ENCODE peak calls at places on chromosomes 12 and 14, in ten cellular contexts. One of them, this sample, is unnamed.

GRCh38 chr12:96907681-96908163 is 665 bp downstream of the NEDD1 start:
- DNase-seq in HTR-8/SVneo: no peak
- DNase-seq in T1000: peak; percentile 35
- DNase-seq in ELR: peak; percentile 45
- DNase-seq in GM12891: peak; percentile 9
- DNase-seq in T-helper 9 cell: no peak
- DNase-seq in glomerular endothelial cell: no peak
- DNase-seq in esophagus squamous epithelium: no peak
- DNase-seq in stimulated activated CD8-positive, alpha-beta memory T cell treated with anti-CD3 and anti-CD28 coated beads, Interleukin-4, amount 100 ng/mL, for 24 hours: no peak
- DNase-seq in CD14-positive monocyte: no peak
- DNase-seq in this sample: no peak

GRCh38 chr14:60753264-60754126 is 18.9 kb downstream of the MNAT1 start:
- DNase-seq in HTR-8/SVneo: no peak
- DNase-seq in T1000: no peak
- DNase-seq in ELR: no peak
- DNase-seq in GM12891: peak; percentile 43
- DNase-seq in T-helper 9 cell: peak; percentile 24
- DNase-seq in glomerular endothelial cell: no peak
- DNase-seq in esophagus squamous epithelium: no peak
- DNase-seq in stimulated activated CD8-positive, alpha-beta memory T cell treated with anti-CD3 and anti-CD28 coated beads, Interleukin-4, amount 100 ng/mL, for 24 hours: peak; percentile 25
- DNase-seq in CD14-positive monocyte: peak; percentile 58
- DNase-seq in this sample: no peak

GRCh38 chr12:101946233-101946611 is 68.8 kb downstream of the DRAM1 start:
- DNase-seq in HTR-8/SVneo: no peak
- DNase-seq in T1000: no peak
- DNase-seq in ELR: no peak
- DNase-seq in GM12891: no peak
- DNase-seq in T-helper 9 cell: no peak
- DNase-seq in glomerular endothelial cell: no peak
- DNase-seq in esophagus squamous epithelium: no peak
- DNase-seq in stimulated activated CD8-positive, alpha-beta memory T cell treated with anti-CD3 and anti-CD28 coated beads, Interleukin-4, amount 100 ng/mL, for 24 hours: no peak
- DNase-seq in CD14-positive monocyte: no peak
- DNase-seq in this sample: no peak

GRCh38 chr14:25237845-25238244 is 187.9 kb upstream of the STXBP6 start:
- DNase-seq in HTR-8/SVneo: peak; percentile 6
- DNase-seq in T1000: no peak
- DNase-seq in ELR: peak; percentile 0
- DNase-seq in GM12891: no peak
- DNase-seq in T-helper 9 cell: no peak
- DNase-seq in glomerular endothelial cell: no peak
- DNase-seq in esophagus squamous epithelium: no peak
- DNase-seq in stimulated activated CD8-positive, alpha-beta memory T cell treated with anti-CD3 and anti-CD28 coated beads, Interleukin-4, amount 100 ng/mL, for 24 hours: no peak
- DNase-seq in CD14-positive monocyte: no peak
- DNase-seq in this sample: no peak

GRCh38 chr14:55715889-55716288 is 135.9 kb downstream of the KTN1 start:
- DNase-seq in HTR-8/SVneo: peak; percentile 42
- DNase-seq in T1000: peak; percentile 74
- DNase-seq in ELR: peak; percentile 75
- DNase-seq in GM12891: no peak
- DNase-seq in T-helper 9 cell: no peak
- DNase-seq in glomerular endothelial cell: no peak
- DNase-seq in esophagus squamous epithelium: no peak
- DNase-seq in stimulated activated CD8-positive, alpha-beta memory T cell treated with anti-CD3 and anti-CD28 coated beads, Interleukin-4, amount 100 ng/mL, for 24 hours: no peak
- DNase-seq in CD14-positive monocyte: no peak
- DNase-seq in this sample: no peak

GRCh38 chr12:6627598-6627997 is 8.2 kb downstream of the LPAR5 start:
- DNase-seq in HTR-8/SVneo: no peak
- DNase-seq in T1000: no peak
- DNase-seq in ELR: no peak
- DNase-seq in GM12891: no peak
- DNase-seq in T-helper 9 cell: peak; percentile 34
- DNase-seq in glomerular endothelial cell: no peak
- DNase-seq in esophagus squamous epithelium: no peak
- DNase-seq in stimulated activated CD8-positive, alpha-beta memory T cell treated with anti-CD3 and anti-CD28 coated beads, Interleukin-4, amount 100 ng/mL, for 24 hours: no peak
- DNase-seq in CD14-positive monocyte: no peak
- DNase-seq in this sample: peak; percentile 48

GRCh38 chr14:96304956-96305355 is 48.9 kb downstream of the BDKRB1 start:
- DNase-seq in HTR-8/SVneo: no peak
- DNase-seq in T1000: no peak
- DNase-seq in ELR: peak; percentile 9
- DNase-seq in GM12891: no peak
- DNase-seq in T-helper 9 cell: no peak
- DNase-seq in glomerular endothelial cell: no peak
- DNase-seq in esophagus squamous epithelium: no peak
- DNase-seq in stimulated activated CD8-positive, alpha-beta memory T cell treated with anti-CD3 and anti-CD28 coated beads, Interleukin-4, amount 100 ng/mL, for 24 hours: no peak
- DNase-seq in CD14-positive monocyte: no peak
- DNase-seq in this sample: no peak

GRCh38 chr14:23300687-23301223 is 1.9 kb downstream of the PPP1R3E start:
- DNase-seq in HTR-8/SVneo: peak; percentile 6
- DNase-seq in T1000: no peak
- DNase-seq in ELR: peak; percentile 43
- DNase-seq in GM12891: no peak
- DNase-seq in T-helper 9 cell: no peak
- DNase-seq in glomerular endothelial cell: no peak
- DNase-seq in esophagus squamous epithelium: no peak
- DNase-seq in stimulated activated CD8-positive, alpha-beta memory T cell treated with anti-CD3 and anti-CD28 coated beads, Interleukin-4, amount 100 ng/mL, for 24 hours: no peak
- DNase-seq in CD14-positive monocyte: peak; percentile 59
- DNase-seq in this sample: peak; percentile 26

GRCh38 chr12:68455676-68456345 is 123.6 kb upstream of the MDM1 start:
- DNase-seq in HTR-8/SVneo: no peak
- DNase-seq in T1000: no peak
- DNase-seq in ELR: no peak
- DNase-seq in GM12891: no peak
- DNase-seq in T-helper 9 cell: no peak
- DNase-seq in glomerular endothelial cell: peak; percentile 45
- DNase-seq in esophagus squamous epithelium: no peak
- DNase-seq in stimulated activated CD8-positive, alpha-beta memory T cell treated with anti-CD3 and anti-CD28 coated beads, Interleukin-4, amount 100 ng/mL, for 24 hours: no peak
- DNase-seq in CD14-positive monocyte: no peak
- DNase-seq in this sample: no peak

GRCh38 chr12:57190821-57191220 is 25.8 kb upstream of the NXPH4 start:
- DNase-seq in HTR-8/SVneo: no peak
- DNase-seq in T1000: no peak
- DNase-seq in ELR: no peak
- DNase-seq in GM12891: no peak
- DNase-seq in T-helper 9 cell: no peak
- DNase-seq in glomerular endothelial cell: no peak
- DNase-seq in esophagus squamous epithelium: no peak
- DNase-seq in stimulated activated CD8-positive, alpha-beta memory T cell treated with anti-CD3 and anti-CD28 coated beads, Interleukin-4, amount 100 ng/mL, for 24 hours: no peak
- DNase-seq in CD14-positive monocyte: no peak
- DNase-seq in this sample: no peak